ENCODE peak calls at places on chromosomes 4 and X, in nine cellular contexts. One of them, this sample, is unnamed.

GRCh38 chrX:38991656-38992558 is 190.6 kb downstream of the MID1IP1 start:
- DNase-seq in astrocyte of the hippocampus: no peak
- DNase-seq in activated naive CD4-positive, alpha-beta T cell treated with Interleukin-2 at 50 U/mL for 16 hours: no peak
- DNase-seq in KBM-7: no peak
- DNase-seq in fibroblast of the aortic adventitia: no peak
- DNase-seq in effector memory CD4-positive, alpha-beta T cell: no peak
- DNase-seq in NCI-H82: no peak
- DNase-seq in activated CD4-positive, alpha-beta T cell treated with anti-CD3 and anti-CD28 coated beads, Interleukin-2, amount 10 ng/mL, durations not matched to agents 7 days and 5 days: no peak
- DNase-seq in heart right ventricle: no peak
- DNase-seq in this sample: no peak

GRCh38 chr4:38290360-38290759 is 330.2 kb downstream of the PTTG2 start:
- DNase-seq in astrocyte of the hippocampus: peak
- DNase-seq in activated CD4-positive, alpha-beta T cell treated with anti-CD3 and anti-CD28 coated beads, Interleukin-2, amount 10 ng/mL, durations not matched to agents 7 days and 5 days: no peak
- DNase-seq in effector memory CD4-positive, alpha-beta T cell: no peak
- DNase-seq in NCI-H82: no peak
- DNase-seq in KBM-7: no peak
- DNase-seq in activated naive CD4-positive, alpha-beta T cell treated with Interleukin-2 at 50 U/mL for 16 hours: no peak
- DNase-seq in heart right ventricle: no peak
- DNase-seq in fibroblast of the aortic adventitia: peak
- DNase-seq in this sample: no peak

GRCh38 chr4:73679836-73680235 is 59.6 kb upstream of the RASSF6 start:
- DNase-seq in heart right ventricle: no peak
- DNase-seq in NCI-H82: no peak
- DNase-seq in astrocyte of the hippocampus: peak
- DNase-seq in fibroblast of the aortic adventitia: peak
- DNase-seq in KBM-7: no peak
- DNase-seq in activated naive CD4-positive, alpha-beta T cell treated with Interleukin-2 at 50 U/mL for 16 hours: no peak
- DNase-seq in activated CD4-positive, alpha-beta T cell treated with anti-CD3 and anti-CD28 coated beads, Interleukin-2, amount 10 ng/mL, durations not matched to agents 7 days and 5 days: no peak
- DNase-seq in effector memory CD4-positive, alpha-beta T cell: no peak
- DNase-seq in this sample: no peak

GRCh38 chr4:54872246-54872645 is 214.5 kb downstream of the KIT start:
- DNase-seq in activated naive CD4-positive, alpha-beta T cell treated with Interleukin-2 at 50 U/mL for 16 hours: no peak
- DNase-seq in activated CD4-positive, alpha-beta T cell treated with anti-CD3 and anti-CD28 coated beads, Interleukin-2, amount 10 ng/mL, durations not matched to agents 7 days and 5 days: no peak
- DNase-seq in astrocyte of the hippocampus: peak
- DNase-seq in fibroblast of the aortic adventitia: no peak
- DNase-seq in NCI-H82: no peak
- DNase-seq in effector memory CD4-positive, alpha-beta T cell: no peak
- DNase-seq in heart right ventricle: no peak
- DNase-seq in KBM-7: no peak
- DNase-seq in this sample: no peak

GRCh38 chr4:179076865-179077264 is 1634.6 kb upstream of the AGA start:
- DNase-seq in activated naive CD4-positive, alpha-beta T cell treated with Interleukin-2 at 50 U/mL for 16 hours: no peak
- DNase-seq in heart right ventricle: no peak
- DNase-seq in effector memory CD4-positive, alpha-beta T cell: no peak
- DNase-seq in KBM-7: no peak
- DNase-seq in activated CD4-positive, alpha-beta T cell treated with anti-CD3 and anti-CD28 coated beads, Interleukin-2, amount 10 ng/mL, durations not matched to agents 7 days and 5 days: no peak
- DNase-seq in NCI-H82: no peak
- DNase-seq in astrocyte of the hippocampus: no peak
- DNase-seq in fibroblast of the aortic adventitia: no peak
- DNase-seq in this sample: no peak

GRCh38 chrX:12721042-12721441 is 70.2 kb upstream of the PRPS2 start:
- DNase-seq in activated naive CD4-positive, alpha-beta T cell treated with Interleukin-2 at 50 U/mL for 16 hours: no peak
- DNase-seq in NCI-H82: no peak
- DNase-seq in astrocyte of the hippocampus: peak
- DNase-seq in effector memory CD4-positive, alpha-beta T cell: no peak
- DNase-seq in fibroblast of the aortic adventitia: no peak
- DNase-seq in KBM-7: peak
- DNase-seq in activated CD4-positive, alpha-beta T cell treated with anti-CD3 and anti-CD28 coated beads, Interleukin-2, amount 10 ng/mL, durations not matched to agents 7 days and 5 days: no peak
- DNase-seq in heart right ventricle: no peak
- DNase-seq in this sample: no peak

GRCh38 chr4:53548662-53549061 is 42.6 kb downstream of the LNX1 start:
- DNase-seq in NCI-H82: no peak
- DNase-seq in fibroblast of the aortic adventitia: no peak
- DNase-seq in KBM-7: no peak
- DNase-seq in activated naive CD4-positive, alpha-beta T cell treated with Interleukin-2 at 50 U/mL for 16 hours: no peak
- DNase-seq in heart right ventricle: no peak
- DNase-seq in effector memory CD4-positive, alpha-beta T cell: no peak
- DNase-seq in activated CD4-positive, alpha-beta T cell treated with anti-CD3 and anti-CD28 coated beads, Interleukin-2, amount 10 ng/mL, durations not matched to agents 7 days and 5 days: no peak
- DNase-seq in astrocyte of the hippocampus: no peak
- DNase-seq in this sample: no peak

GRCh38 chrX:6813836-6814370 is 279.0 kb upstream of the VCX3A start:
- DNase-seq in astrocyte of the hippocampus: peak
- DNase-seq in activated naive CD4-positive, alpha-beta T cell treated with Interleukin-2 at 50 U/mL for 16 hours: no peak
- DNase-seq in KBM-7: peak
- DNase-seq in heart right ventricle: no peak
- DNase-seq in effector memory CD4-positive, alpha-beta T cell: no peak
- DNase-seq in activated CD4-positive, alpha-beta T cell treated with anti-CD3 and anti-CD28 coated beads, Interleukin-2, amount 10 ng/mL, durations not matched to agents 7 days and 5 days: no peak
- DNase-seq in NCI-H82: no peak
- DNase-seq in fibroblast of the aortic adventitia: no peak
- DNase-seq in this sample: no peak

GRCh38 chr4:43763029-43763610 is 685.5 kb downstream of the KCTD8 start:
- DNase-seq in KBM-7: peak
- DNase-seq in activated naive CD4-positive, alpha-beta T cell treated with Interleukin-2 at 50 U/mL for 16 hours: no peak
- DNase-seq in astrocyte of the hippocampus: peak
- DNase-seq in activated CD4-positive, alpha-beta T cell treated with anti-CD3 and anti-CD28 coated beads, Interleukin-2, amount 10 ng/mL, durations not matched to agents 7 days and 5 days: no peak
- DNase-seq in NCI-H82: peak
- DNase-seq in effector memory CD4-positive, alpha-beta T cell: no peak
- DNase-seq in fibroblast of the aortic adventitia: no peak
- DNase-seq in heart right ventricle: no peak
- DNase-seq in this sample: no peak

GRCh38 chrX:118254611-118255010 is 91.3 kb upstream of the WDR44 start:
- DNase-seq in heart right ventricle: peak
- DNase-seq in activated CD4-positive, alpha-beta T cell treated with anti-CD3 and anti-CD28 coated beads, Interleukin-2, amount 10 ng/mL, durations not matched to agents 7 days and 5 days: peak
- DNase-seq in KBM-7: peak
- DNase-seq in effector memory CD4-positive, alpha-beta T cell: no peak
- DNase-seq in fibroblast of the aortic adventitia: peak
- DNase-seq in astrocyte of the hippocampus: peak
- DNase-seq in NCI-H82: peak
- DNase-seq in activated naive CD4-positive, alpha-beta T cell treated with Interleukin-2 at 50 U/mL for 16 hours: peak
- DNase-seq in this sample: peak

GRCh38 chr4:35516102-35516501 is 728.2 kb downstream of the ARAP2 start:
- DNase-seq in astrocyte of the hippocampus: no peak
- DNase-seq in activated naive CD4-positive, alpha-beta T cell treated with Interleukin-2 at 50 U/mL for 16 hours: no peak
- DNase-seq in NCI-H82: no peak
- DNase-seq in fibroblast of the aortic adventitia: no peak
- DNase-seq in effector memory CD4-positive, alpha-beta T cell: no peak
- DNase-seq in KBM-7: no peak
- DNase-seq in activated CD4-positive, alpha-beta T cell treated with anti-CD3 and anti-CD28 coated beads, Interleukin-2, amount 10 ng/mL, durations not matched to agents 7 days and 5 days: no peak
- DNase-seq in heart right ventricle: no peak
- DNase-seq in this sample: no peak

GRCh38 chrX:152733261-152733975 is at the start of the genes CSAG1 and MAGEA12:
- DNase-seq in activated naive CD4-positive, alpha-beta T cell treated with Interleukin-2 at 50 U/mL for 16 hours: no peak
- DNase-seq in astrocyte of the hippocampus: no peak
- DNase-seq in KBM-7: no peak
- DNase-seq in heart right ventricle: no peak
- DNase-seq in fibroblast of the aortic adventitia: no peak
- DNase-seq in activated CD4-positive, alpha-beta T cell treated with anti-CD3 and anti-CD28 coated beads, Interleukin-2, amount 10 ng/mL, durations not matched to agents 7 days and 5 days: no peak
- DNase-seq in effector memory CD4-positive, alpha-beta T cell: no peak
- DNase-seq in NCI-H82: peak
- DNase-seq in this sample: no peak

GRCh38 chr4:11455201-11455835 is 26.6 kb upstream of the HS3ST1 start:
- DNase-seq in activated CD4-positive, alpha-beta T cell treated with anti-CD3 and anti-CD28 coated beads, Interleukin-2, amount 10 ng/mL, durations not matched to agents 7 days and 5 days: no peak
- DNase-seq in fibroblast of the aortic adventitia: no peak
- DNase-seq in astrocyte of the hippocampus: no peak
- DNase-seq in heart right ventricle: no peak
- DNase-seq in NCI-H82: no peak
- DNase-seq in KBM-7: no peak
- DNase-seq in activated naive CD4-positive, alpha-beta T cell treated with Interleukin-2 at 50 U/mL for 16 hours: no peak
- DNase-seq in effector memory CD4-positive, alpha-beta T cell: no peak
- DNase-seq in this sample: no peak

GRCh38 chr4:82984459-82984858 is 26.2 kb downstream of the LIN54 start:
- DNase-seq in NCI-H82: peak
- DNase-seq in fibroblast of the aortic adventitia: peak
- DNase-seq in KBM-7: peak
- DNase-seq in effector memory CD4-positive, alpha-beta T cell: no peak
- DNase-seq in activated CD4-positive, alpha-beta T cell treated with anti-CD3 and anti-CD28 coated beads, Interleukin-2, amount 10 ng/mL, durations not matched to agents 7 days and 5 days: peak
- DNase-seq in astrocyte of the hippocampus: peak
- DNase-seq in heart right ventricle: no peak
- DNase-seq in activated naive CD4-positive, alpha-beta T cell treated with Interleukin-2 at 50 U/mL for 16 hours: no peak
- DNase-seq in this sample: no peak

GRCh38 chrX:110146521-110146920 is 143.6 kb downstream of the TMEM164 start:
- DNase-seq in NCI-H82: peak
- DNase-seq in heart right ventricle: peak
- DNase-seq in astrocyte of the hippocampus: peak
- DNase-seq in activated CD4-positive, alpha-beta T cell treated with anti-CD3 and anti-CD28 coated beads, Interleukin-2, amount 10 ng/mL, durations not matched to agents 7 days and 5 days: peak
- DNase-seq in fibroblast of the aortic adventitia: peak
- DNase-seq in effector memory CD4-positive, alpha-beta T cell: peak
- DNase-seq in activated naive CD4-positive, alpha-beta T cell treated with Interleukin-2 at 50 U/mL for 16 hours: peak
- DNase-seq in KBM-7: peak
- DNase-seq in this sample: peak

GRCh38 chr4:54224960-54225670 is 4.0 kb upstream of the PDGFRA start:
- DNase-seq in fibroblast of the aortic adventitia: peak
- DNase-seq in NCI-H82: no peak
- DNase-seq in KBM-7: no peak
- DNase-seq in activated naive CD4-positive, alpha-beta T cell treated with Interleukin-2 at 50 U/mL for 16 hours: no peak
- DNase-seq in activated CD4-positive, alpha-beta T cell treated with anti-CD3 and anti-CD28 coated beads, Interleukin-2, amount 10 ng/mL, durations not matched to agents 7 days and 5 days: no peak
- DNase-seq in heart right ventricle: no peak
- DNase-seq in effector memory CD4-positive, alpha-beta T cell: no peak
- DNase-seq in astrocyte of the hippocampus: no peak
- DNase-seq in this sample: no peak

GRCh38 chr4:116055857-116056827 is 942.7 kb upstream of the NDST4 start:
- DNase-seq in effector memory CD4-positive, alpha-beta T cell: no peak
- DNase-seq in astrocyte of the hippocampus: no peak
- DNase-seq in activated CD4-positive, alpha-beta T cell treated with anti-CD3 and anti-CD28 coated beads, Interleukin-2, amount 10 ng/mL, durations not matched to agents 7 days and 5 days: no peak
- DNase-seq in NCI-H82: peak
- DNase-seq in activated naive CD4-positive, alpha-beta T cell treated with Interleukin-2 at 50 U/mL for 16 hours: no peak
- DNase-seq in fibroblast of the aortic adventitia: peak
- DNase-seq in heart right ventricle: no peak
- DNase-seq in KBM-7: peak
- DNase-seq in this sample: peak

GRCh38 chr4:127165971-127166370 is 466.8 kb upstream of the INTU start:
- DNase-seq in activated CD4-positive, alpha-beta T cell treated with anti-CD3 and anti-CD28 coated beads, Interleukin-2, amount 10 ng/mL, durations not matched to agents 7 days and 5 days: no peak
- DNase-seq in NCI-H82: no peak
- DNase-seq in effector memory CD4-positive, alpha-beta T cell: no peak
- DNase-seq in astrocyte of the hippocampus: no peak
- DNase-seq in activated naive CD4-positive, alpha-beta T cell treated with Interleukin-2 at 50 U/mL for 16 hours: no peak
- DNase-seq in heart right ventricle: no peak
- DNase-seq in KBM-7: no peak
- DNase-seq in fibroblast of the aortic adventitia: no peak
- DNase-seq in this sample: no peak

GRCh38 chr4:37561196-37561802 is 124.9 kb downstream of the RELL1 start:
- DNase-seq in NCI-H82: no peak
- DNase-seq in effector memory CD4-positive, alpha-beta T cell: no peak
- DNase-seq in KBM-7: no peak
- DNase-seq in activated naive CD4-positive, alpha-beta T cell treated with Interleukin-2 at 50 U/mL for 16 hours: no peak
- DNase-seq in fibroblast of the aortic adventitia: no peak
- DNase-seq in astrocyte of the hippocampus: no peak
- DNase-seq in heart right ventricle: no peak
- DNase-seq in activated CD4-positive, alpha-beta T cell treated with anti-CD3 and anti-CD28 coated beads, Interleukin-2, amount 10 ng/mL, durations not matched to agents 7 days and 5 days: no peak
- DNase-seq in this sample: no peak

GRCh38 chrX:116284383-116284782 is 113.8 kb downstream of the AGTR2 start:
- DNase-seq in NCI-H82: no peak
- DNase-seq in activated naive CD4-positive, alpha-beta T cell treated with Interleukin-2 at 50 U/mL for 16 hours: no peak
- DNase-seq in fibroblast of the aortic adventitia: no peak
- DNase-seq in astrocyte of the hippocampus: no peak
- DNase-seq in effector memory CD4-positive, alpha-beta T cell: no peak
- DNase-seq in activated CD4-positive, alpha-beta T cell treated with anti-CD3 and anti-CD28 coated beads, Interleukin-2, amount 10 ng/mL, durations not matched to agents 7 days and 5 days: no peak
- DNase-seq in heart right ventricle: no peak
- DNase-seq in KBM-7: no peak
- DNase-seq in this sample: no peak

GRCh38 chr4:106079616-106080015 is 184.3 kb downstream of the NPNT start:
- DNase-seq in effector memory CD4-positive, alpha-beta T cell: no peak
- DNase-seq in fibroblast of the aortic adventitia: no peak
- DNase-seq in heart right ventricle: no peak
- DNase-seq in KBM-7: no peak
- DNase-seq in activated naive CD4-positive, alpha-beta T cell treated with Interleukin-2 at 50 U/mL for 16 hours: no peak
- DNase-seq in activated CD4-positive, alpha-beta T cell treated with anti-CD3 and anti-CD28 coated beads, Interleukin-2, amount 10 ng/mL, durations not matched to agents 7 days and 5 days: no peak
- DNase-seq in astrocyte of the hippocampus: no peak
- DNase-seq in NCI-H82: no peak
- DNase-seq in this sample: no peak

GRCh38 chr4:140637836-140638235 is 69.1 kb upstream of the UCP1 start:
- DNase-seq in astrocyte of the hippocampus: no peak
- DNase-seq in NCI-H82: peak
- DNase-seq in effector memory CD4-positive, alpha-beta T cell: no peak
- DNase-seq in KBM-7: peak
- DNase-seq in fibroblast of the aortic adventitia: peak
- DNase-seq in heart right ventricle: no peak
- DNase-seq in activated CD4-positive, alpha-beta T cell treated with anti-CD3 and anti-CD28 coated beads, Interleukin-2, amount 10 ng/mL, durations not matched to agents 7 days and 5 days: peak
- DNase-seq in activated naive CD4-positive, alpha-beta T cell treated with Interleukin-2 at 50 U/mL for 16 hours: peak
- DNase-seq in this sample: peak

GRCh38 chrX:109384569-109385174 is 97.2 kb downstream of the GUCY2F start:
- DNase-seq in fibroblast of the aortic adventitia: peak
- DNase-seq in activated CD4-positive, alpha-beta T cell treated with anti-CD3 and anti-CD28 coated beads, Interleukin-2, amount 10 ng/mL, durations not matched to agents 7 days and 5 days: no peak
- DNase-seq in NCI-H82: peak
- DNase-seq in effector memory CD4-positive, alpha-beta T cell: no peak
- DNase-seq in astrocyte of the hippocampus: peak
- DNase-seq in activated naive CD4-positive, alpha-beta T cell treated with Interleukin-2 at 50 U/mL for 16 hours: no peak
- DNase-seq in KBM-7: peak
- DNase-seq in heart right ventricle: peak
- DNase-seq in this sample: peak

GRCh38 chr4:184688447-184688846 is 38.9 kb downstream of the PRIMPOL start:
- DNase-seq in effector memory CD4-positive, alpha-beta T cell: no peak
- DNase-seq in activated CD4-positive, alpha-beta T cell treated with anti-CD3 and anti-CD28 coated beads, Interleukin-2, amount 10 ng/mL, durations not matched to agents 7 days and 5 days: no peak
- DNase-seq in astrocyte of the hippocampus: peak
- DNase-seq in KBM-7: no peak
- DNase-seq in activated naive CD4-positive, alpha-beta T cell treated with Interleukin-2 at 50 U/mL for 16 hours: no peak
- DNase-seq in NCI-H82: no peak
- DNase-seq in heart right ventricle: no peak
- DNase-seq in fibroblast of the aortic adventitia: peak
- DNase-seq in this sample: no peak

GRCh38 chrX:63686878-63687714 is 97.9 kb downstream of the ARHGEF9 start:
- DNase-seq in activated naive CD4-positive, alpha-beta T cell treated with Interleukin-2 at 50 U/mL for 16 hours: no peak
- DNase-seq in KBM-7: peak
- DNase-seq in effector memory CD4-positive, alpha-beta T cell: peak
- DNase-seq in fibroblast of the aortic adventitia: peak
- DNase-seq in heart right ventricle: no peak
- DNase-seq in activated CD4-positive, alpha-beta T cell treated with anti-CD3 and anti-CD28 coated beads, Interleukin-2, amount 10 ng/mL, durations not matched to agents 7 days and 5 days: peak
- DNase-seq in NCI-H82: peak
- DNase-seq in astrocyte of the hippocampus: peak
- DNase-seq in this sample: peak

GRCh38 chr4:107083-107443 is 17.2 kb upstream of the ZNF718 start:
- DNase-seq in activated CD4-positive, alpha-beta T cell treated with anti-CD3 and anti-CD28 coated beads, Interleukin-2, amount 10 ng/mL, durations not matched to agents 7 days and 5 days: no peak
- DNase-seq in NCI-H82: no peak
- DNase-seq in effector memory CD4-positive, alpha-beta T cell: no peak
- DNase-seq in heart right ventricle: no peak
- DNase-seq in fibroblast of the aortic adventitia: no peak
- DNase-seq in activated naive CD4-positive, alpha-beta T cell treated with Interleukin-2 at 50 U/mL for 16 hours: no peak
- DNase-seq in KBM-7: no peak
- DNase-seq in astrocyte of the hippocampus: peak
- DNase-seq in this sample: no peak

GRCh38 chrX:47751670-47752069 is 85.0 kb upstream of the ZNF81 start:
- DNase-seq in NCI-H82: peak
- DNase-seq in heart right ventricle: peak
- DNase-seq in KBM-7: peak
- DNase-seq in activated CD4-positive, alpha-beta T cell treated with anti-CD3 and anti-CD28 coated beads, Interleukin-2, amount 10 ng/mL, durations not matched to agents 7 days and 5 days: peak
- DNase-seq in effector memory CD4-positive, alpha-beta T cell: peak
- DNase-seq in astrocyte of the hippocampus: peak
- DNase-seq in activated naive CD4-positive, alpha-beta T cell treated with Interleukin-2 at 50 U/mL for 16 hours: peak
- DNase-seq in fibroblast of the aortic adventitia: no peak
- DNase-seq in this sample: no peak

GRCh38 chr4:153564630-153565525 is 98.7 kb downstream of the TMEM131L start:
- DNase-seq in astrocyte of the hippocampus: peak
- DNase-seq in activated CD4-positive, alpha-beta T cell treated with anti-CD3 and anti-CD28 coated beads, Interleukin-2, amount 10 ng/mL, durations not matched to agents 7 days and 5 days: no peak
- DNase-seq in activated naive CD4-positive, alpha-beta T cell treated with Interleukin-2 at 50 U/mL for 16 hours: no peak
- DNase-seq in KBM-7: no peak
- DNase-seq in NCI-H82: peak
- DNase-seq in heart right ventricle: no peak
- DNase-seq in effector memory CD4-positive, alpha-beta T cell: no peak
- DNase-seq in fibroblast of the aortic adventitia: peak
- DNase-seq in this sample: peak

GRCh38 chr4:148776944-148777343 is 334.7 kb upstream of the NR3C2 start:
- DNase-seq in NCI-H82: no peak
- DNase-seq in effector memory CD4-positive, alpha-beta T cell: no peak
- DNase-seq in fibroblast of the aortic adventitia: peak
- DNase-seq in heart right ventricle: no peak
- DNase-seq in activated CD4-positive, alpha-beta T cell treated with anti-CD3 and anti-CD28 coated beads, Interleukin-2, amount 10 ng/mL, durations not matched to agents 7 days and 5 days: no peak
- DNase-seq in KBM-7: no peak
- DNase-seq in activated naive CD4-positive, alpha-beta T cell treated with Interleukin-2 at 50 U/mL for 16 hours: no peak
- DNase-seq in astrocyte of the hippocampus: peak
- DNase-seq in this sample: no peak

This sample was measured in pons.